ENCODE peak calls at places on chromosomes 13 and 19, in five cellular contexts. L is IMR-90, X is mesendoderm, E is mesenchymal stem cell, I is H1. V is an unnamed sample.

GRCh38 chr13:27005556-27005955 is 166.1 kb downstream of the USP12 start:
- DNase-seq in L (no peak), X (no peak), E (no peak), I (no peak), V (no peak)

GRCh38 chr19:48624791-48625723 is 5.8 kb downstream of the SPHK2 start:
- DNase-seq in L (no peak), X (no peak), E (no peak), I (no peak), V (no peak)

GRCh38 chr13:70333752-70334151 is 225.5 kb upstream of the KLHL1 start:
- DNase-seq in L (no peak), X (no peak), E (no peak), I (no peak), V (no peak)

GRCh38 chr13:41651413-41652068 is 194.2 kb downstream of the RGCC start:
- DNase-seq in L (no peak), X (peak), E (no peak), I (no peak), V (no peak)

GRCh38 chr19:33350538-33351309 is 22.8 kb upstream of the CEBPG start:
- DNase-seq in L (peak), X (no peak), E (no peak), I (no peak), V (no peak)

GRCh38 chr13:20814224-20814910 is 40.6 kb upstream of the EEF1AKMT1 start:
- DNase-seq in L (peak), X (peak), E (peak), I (no peak), V (no peak)

GRCh38 chr13:113182046-113182445 is 23.6 kb downstream of the PROZ start:
- DNase-seq in L (no peak), X (no peak), E (peak), I (no peak), V (no peak)

GRCh38 chr19:46788101-46788967 is at the start of gene SLC1A5:
- DNase-seq in L (peak), X (peak), E (peak), I (peak), V (peak)

GRCh38 chr19:35986664-35987570 is 8.1 kb upstream of the SDHAF1 start:
- DNase-seq in L (no peak), X (peak), E (no peak), I (peak), V (no peak)

GRCh38 chr13:58397596-58398387 is 766.2 kb downstream of the PCDH17 start:
- DNase-seq in L (no peak), X (no peak), E (no peak), I (no peak), V (no peak)

GRCh38 chr13:50426932-50427331 is 411.7 kb downstream of the KCNRG start:
- DNase-seq in L (no peak), X (no peak), E (no peak), I (no peak), V (no peak)

GRCh38 chr13:49256841-49257240 is 9.1 kb downstream of the CDADC1 start:
- DNase-seq in L (peak), X (no peak), E (no peak), I (no peak), V (no peak)

GRCh38 chr13:54394319-54394718 is 1365.7 kb downstream of the OLFM4 start:
- DNase-seq in L (no peak), X (no peak), E (no peak), I (no peak), V (no peak)

GRCh38 chr13:114007566-114007965 is 33.7 kb upstream of the C13orf46 start:
- DNase-seq in L (no peak), X (no peak), E (no peak), I (no peak), V (no peak)

GRCh38 chr19:56725829-56726424 is 54.4 kb upstream of the ZNF835 start:
- DNase-seq in L (no peak), X (no peak), E (no peak), I (no peak), V (no peak)

GRCh38 chr19:48123907-48124675 is 13.5 kb upstream of the PLA2G4C start:
- DNase-seq in L (peak), X (no peak), E (no peak), I (no peak), V (peak)

GRCh38 chr13:41621716-41622508 is 164.6 kb downstream of the RGCC start:
- DNase-seq in L (peak), X (peak), E (peak), I (no peak), V (no peak)

GRCh38 chr13:25803626-25804025 is 248.2 kb downstream of the SHISA2 start:
- DNase-seq in L (no peak), X (no peak), E (no peak), I (no peak), V (no peak)

GRCh38 chr13:46521921-46522691 is 30.9 kb upstream of the LRCH1 start:
- DNase-seq in L (no peak), X (no peak), E (no peak), I (no peak), V (no peak)

GRCh38 chr13:27172495-27172842 is 858 bp upstream of the USP12 start:
- DNase-seq in L (peak), X (no peak), E (no peak), I (no peak), V (no peak)

GRCh38 chr13:113209336-113209879 is at the start of gene CUL4A:
- DNase-seq in L (peak), X (peak), E (peak), I (peak), V (peak)

GRCh38 chr19:8352134-8352827 is 9.2 kb upstream of the KANK3 start:
- DNase-seq in L (peak), X (peak), E (peak), I (no peak), V (no peak)

GRCh38 chr19:33825556-33825955 is 28.9 kb downstream of the KCTD15 start:
- DNase-seq in L (no peak), X (no peak), E (no peak), I (no peak), V (no peak)

GRCh38 chr19:51375504-51376221 is 3.2 kb upstream of the NKG7 start:
- DNase-seq in L (no peak), X (no peak), E (no peak), I (no peak), V (no peak)

GRCh38 chr19:17794731-17795494 is at the start of gene B3GNT3:
- DNase-seq in L (no peak), X (peak), E (no peak), I (peak), V (no peak)

GRCh38 chr13:86082116-86082515 is 282.9 kb upstream of the SLITRK6 start:
- DNase-seq in L (no peak), X (no peak), E (no peak), I (no peak), V (no peak)

GRCh38 chr13:93745884-93746283 is 519.3 kb downstream of the GPC6 start:
- DNase-seq in L (peak), X (no peak), E (no peak), I (no peak), V (no peak)

GRCh38 chr13:52344108-52344507 is 61.9 kb downstream of the THSD1 start:
- DNase-seq in L (no peak), X (no peak), E (no peak), I (no peak), V (no peak)

GRCh38 chr19:18416778-18417249 is 2.4 kb upstream of the SSBP4 start:
- DNase-seq in L (peak), X (peak), E (peak), I (peak), V (peak)

GRCh38 chr13:48858523-48858922 is 117.2 kb upstream of the FNDC3A start:
- DNase-seq in L (no peak), X (peak), E (no peak), I (no peak), V (no peak)

GRCh38 chr13:85503797-85504196 is 295.4 kb downstream of the SLITRK6 start:
- DNase-seq in L (peak), X (no peak), E (no peak), I (no peak), V (no peak)

GRCh38 chr19:30711296-30711695 is 339.1 kb downstream of the ZNF536 start:
- DNase-seq in L (no peak), X (no peak), E (no peak), I (no peak), V (no peak)

GRCh38 chr13:51814825-51815650 is 11.1 kb upstream of the DHRS12 start:
- DNase-seq in L (peak), X (peak), E (peak), I (peak), V (peak)

DNA sequence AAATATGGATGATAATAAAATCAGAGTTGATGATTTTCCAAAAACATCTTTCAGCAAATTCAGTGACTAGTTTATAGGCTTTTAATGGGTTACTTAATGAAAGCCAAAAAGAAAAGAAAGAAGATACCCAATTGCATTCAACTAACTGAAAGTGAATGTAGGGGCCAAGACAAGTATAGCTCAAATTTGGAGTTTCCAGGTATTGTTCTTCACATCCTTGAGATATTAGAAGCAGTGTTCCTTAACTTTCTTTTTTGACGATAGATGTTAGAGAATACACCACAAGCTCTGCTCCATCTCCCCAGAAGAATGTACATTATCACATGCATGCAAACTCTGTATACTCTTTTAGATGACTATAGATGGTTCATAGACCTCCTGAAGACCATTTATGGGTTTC is 43.6 kb downstream of the PDS5B start:
- DNase-seq in L (no peak), X (no peak), E (no peak), I (no peak), V (no peak)
- H3K4me3 ChIP-seq in L (no peak), X (no peak), E (no peak), I (no peak), V (no peak)

GRCh38 chr19:44874317-44874716 is 16.7 kb upstream of the TOMM40 start:
- DNase-seq in L (no peak), X (no peak), E (no peak), I (no peak), V (no peak)
- H2BK120ac ChIP-seq in L (no peak), X (no peak), E (no peak), I (no peak), V (no peak)

DNA sequence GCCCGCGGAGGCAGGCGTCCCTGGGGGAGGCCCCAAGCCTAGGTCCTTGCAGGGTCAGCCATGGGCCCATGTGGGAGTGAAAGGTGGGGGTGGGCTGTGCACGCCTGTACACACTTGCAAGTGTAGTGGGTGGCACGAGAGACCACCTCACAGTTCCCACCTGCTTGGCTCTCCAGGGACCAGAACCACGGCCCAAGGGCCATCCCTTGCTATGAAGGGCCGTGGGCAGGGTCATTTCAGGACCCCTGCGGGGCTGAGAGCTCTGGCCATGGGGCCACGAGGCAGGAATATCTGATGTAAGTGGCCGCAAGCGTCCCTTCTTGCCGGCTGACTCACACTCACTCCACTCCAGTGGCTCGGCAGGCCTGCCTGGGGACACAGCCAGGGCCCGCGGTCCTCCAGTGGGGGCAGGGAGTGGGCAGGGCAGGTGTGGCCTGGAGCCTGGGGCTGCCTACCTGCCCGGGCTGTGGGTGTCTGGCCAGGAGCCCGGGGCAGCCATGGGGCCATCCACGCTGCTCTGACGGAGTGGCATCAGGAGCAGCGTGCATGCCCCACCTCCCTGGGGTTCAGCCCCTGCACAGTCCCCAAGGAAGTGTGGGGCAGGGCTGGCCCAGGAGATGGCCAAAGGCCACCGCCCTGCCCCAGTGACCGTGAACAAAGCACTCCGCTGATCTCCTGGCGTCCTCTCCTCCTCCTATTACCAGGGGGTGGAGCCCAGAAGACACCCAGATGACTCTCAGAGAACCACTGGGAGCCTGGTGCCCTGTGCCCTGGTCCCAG is 8.6 kb upstream of the MKNK2 start:
- DNase-seq in L (peak), X (peak), E (peak), I (no peak), V (no peak)
- H3K4me3 ChIP-seq in L (no peak), X (no peak), E (peak), I (no peak), V (no peak)

GRCh38 chr13:30871713-30872029 is 34.4 kb upstream of the MEDAG start:
- DNase-seq in L (no peak), X (no peak), E (no peak), I (no peak), V (no peak)

GRCh38 chr13:30873519-30873918 is 32.6 kb upstream of the MEDAG start:
- DNase-seq in L (peak), X (peak), E (no peak), I (no peak), V (no peak)

GRCh38 chr13:30870916-30871712 is 35.0 kb upstream of the MEDAG start:
- DNase-seq in L (no peak), X (no peak), E (no peak), I (no peak), V (no peak)

GRCh38 chr13:30872685-30873443 is 33.2 kb upstream of the MEDAG start:
- DNase-seq in L (peak), X (peak), E (peak), I (no peak), V (peak)

GRCh38 chr13:30872195-30872594 is 33.9 kb upstream of the MEDAG start:
- DNase-seq in L (no peak), X (no peak), E (no peak), I (no peak), V (no peak)
- H2BK120ac ChIP-seq in L (peak), X (no peak), E (peak), I (peak), V (peak)

GRCh38 chr19:16562608-16563025 is 9.6 kb downstream of the SLC35E1 start:
- DNase-seq in L (no peak), X (no peak), E (no peak), I (no peak), V (no peak)
- H3K4me3 ChIP-seq in L (no peak), X (no peak), E (no peak), I (no peak), V (no peak)